ENCODE peak calls at places on chromosomes 6 and 20, in five cellular contexts. V is cardiac muscle cell, B is GM12892, F is fibroblast of the aortic adventitia, L is GM12865. J is an unnamed sample.

GRCh38 chr20:32437391-32438074 is 79.4 kb downstream of the ASXL1 start:
- DNase-seq in L (no peak), V (no peak), F (no peak), B (no peak), J (no peak)

GRCh38 chr20:38894091-38894847 is 31.9 kb upstream of the FAM83D start:
- DNase-seq in B (no peak), L (no peak), F (no peak), V (peak), J (no peak)

GRCh38 chr6:93550551-93551276 is 131.4 kb upstream of the EPHA7 start:
- DNase-seq in B (no peak), V (no peak), F (no peak), L (no peak), J (no peak)

GRCh38 chr6:2196079-2196679 is 49.2 kb downstream of the GMDS start:
- DNase-seq in V (peak), L (peak), B (no peak), F (peak), J (peak)

GRCh38 chr20:58719971-58720371 is 27.4 kb downstream of the NPEPL1 start:
- DNase-seq in F (no peak), V (no peak), B (no peak), L (no peak), J (no peak)

GRCh38 chr6:74568851-74569250 is 637.0 kb downstream of the COL12A1 start:
- DNase-seq in L (no peak), F (peak), B (no peak), V (peak), J (no peak)

GRCh38 chr20:33803921-33804337 is 7.2 kb upstream of the CHMP4B start:
- DNase-seq in F (peak), B (no peak), V (peak), L (no peak), J (no peak)

GRCh38 chr6:144855812-144856531 is 570.8 kb downstream of the UTRN start:
- DNase-seq in B (no peak), L (no peak), V (no peak), F (no peak), J (no peak)

GRCh38 chr6:33905081-33905609 is 101.3 kb upstream of the MLN start:
- DNase-seq in F (no peak), L (peak), B (no peak), V (no peak), J (no peak)

GRCh38 chr6:14108571-14109410 is 8.8 kb upstream of the CD83 start:
- DNase-seq in V (peak), L (peak), F (no peak), B (peak), J (no peak)

GRCh38 chr6:53691667-53692133 is 26.1 kb upstream of the KLHL31 start:
- DNase-seq in F (peak), V (peak), B (no peak), L (peak), J (no peak)

J was measured in lung microvascular endothelial cell.